ENCODE peak calls at places on chromosomes 7 and 10, in seven cellular contexts. Q, C, H, J, Y, P and S are unnamed samples.

GRCh38 chr7:46930336-46930735 is 651.6 kb downstream of the TNS3 start:
- DNase-seq in Q (no peak), C (no peak), H (peak), J (no peak), Y (peak), P (no peak), S (peak)

GRCh38 chr10:43255644-43256431 is 11.0 kb downstream of the RASGEF1A start:
- DNase-seq in Q (peak), C (no peak), H (peak), J (peak), Y (no peak), P (no peak), S (no peak)

GRCh38 chr7:95011156-95011928 is 103.9 kb downstream of the PPP1R9A start:
- DNase-seq in Q (no peak), C (no peak), H (peak), J (no peak), Y (peak), P (no peak), S (peak)

GRCh38 chr7:121752706-121753105 is 120.3 kb upstream of the PTPRZ1 start:
- DNase-seq in Q (peak), C (no peak), H (peak), J (peak), Y (peak), P (no peak), S (no peak)

GRCh38 chr7:40538281-40538680 is 403.5 kb downstream of the SUGCT start:
- DNase-seq in Q (no peak), C (no peak), H (no peak), J (no peak), Y (peak), P (no peak), S (no peak)

GRCh38 chr10:48366261-48366660 is 59.8 kb downstream of the MAPK8 start:
- DNase-seq in Q (no peak), C (no peak), H (no peak), J (no peak), Y (peak), P (no peak), S (no peak)

GRCh38 chr10:117448840-117449239 is 73.6 kb upstream of the PDZD8 start:
- DNase-seq in Q (no peak), C (no peak), H (no peak), J (no peak), Y (no peak), P (no peak), S (no peak)

GRCh38 chr7:80659120-80660055 is 20.9 kb downstream of the CD36 start:
- DNase-seq in Q (no peak), C (no peak), H (peak), J (peak), Y (peak), P (no peak), S (peak)

GRCh38 chr10:83522456-83522855 is 616.9 kb upstream of the GHITM start:
- DNase-seq in Q (no peak), C (no peak), H (no peak), J (no peak), Y (no peak), P (no peak), S (no peak)

GRCh38 chr7:36128448-36129047 is 24.5 kb upstream of the EEPD1 start:
- DNase-seq in Q (peak), C (no peak), H (peak), J (peak), Y (peak), P (no peak), S (no peak)

GRCh38 chr7:14888904-14889482 is 13.6 kb downstream of the DGKB start:
- DNase-seq in Q (no peak), C (no peak), H (peak), J (no peak), Y (no peak), P (no peak), S (no peak)

GRCh38 chr10:24384954-24385353 is 176.0 kb downstream of the KIAA1217 start:
- DNase-seq in Q (no peak), C (no peak), H (no peak), J (no peak), Y (no peak), P (no peak), S (no peak)

GRCh38 chr10:132904169-132904813 is 38.1 kb downstream of the CFAP46 start:
- DNase-seq in Q (peak), C (peak), H (peak), J (peak), Y (peak), P (no peak), S (peak)

GRCh38 chr10:45592926-45593325 is 79.6 kb downstream of the ZFAND4 start:
- DNase-seq in Q (no peak), C (no peak), H (no peak), J (no peak), Y (no peak), P (no peak), S (no peak)

DNA sequence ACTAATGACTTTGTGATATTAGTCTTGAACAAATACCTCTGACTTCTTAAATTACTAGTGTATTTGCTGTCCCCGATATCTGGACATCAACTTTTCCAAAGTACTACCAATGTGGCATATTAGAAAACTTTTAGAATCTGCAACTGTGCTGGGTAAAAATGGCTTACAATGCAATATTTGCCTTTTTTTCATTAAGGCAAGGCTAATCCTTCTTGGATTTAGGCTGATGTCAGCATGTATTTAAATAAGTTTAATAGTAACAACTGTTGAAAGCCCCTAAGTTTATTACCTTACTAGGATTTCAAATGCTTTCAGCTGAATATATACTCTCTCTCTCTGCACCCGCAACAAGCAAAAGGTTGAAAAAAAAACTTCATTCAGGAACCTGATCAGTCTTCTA is 1232.3 kb downstream of the REEP3 start:
- DNase-seq in Q (no peak), C (no peak), H (no peak), J (no peak), Y (no peak), P (no peak), S (no peak)
- H3K23ac ChIP-seq in Q (no peak), C (no peak), H (no peak), J (no peak), Y (no peak), P (no peak), S (no peak)

DNA sequence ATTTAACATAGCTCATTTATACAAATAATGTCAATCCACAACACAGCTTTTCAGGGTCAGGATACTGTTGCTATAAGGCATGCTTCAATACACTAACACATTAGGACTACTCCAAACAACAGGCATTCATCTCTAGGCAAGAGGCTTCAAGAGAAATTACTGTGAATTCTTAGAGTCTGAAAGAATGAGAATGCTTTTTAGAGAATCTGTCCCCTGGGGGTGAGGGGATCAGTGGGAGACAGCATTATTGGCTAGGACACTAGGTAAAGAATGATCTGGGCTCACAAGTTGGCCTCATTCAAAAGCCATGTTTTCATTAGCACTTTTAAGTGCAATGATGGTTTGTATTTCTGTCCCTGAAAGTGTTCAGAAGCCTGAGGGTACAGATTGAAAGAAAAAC is 132.6 kb downstream of the SEMA3D start:
- DNase-seq in Q (no peak), C (peak), H (no peak), J (peak), Y (no peak), P (no peak), S (no peak)
- H3K23ac ChIP-seq in Q (no peak), C (no peak), H (no peak), J (no peak), Y (no peak), P (no peak), S (no peak)

GRCh38 chr7:129644634-129645230 is 33.2 kb downstream of the NRF1 start:
- DNase-seq in Q (no peak), C (no peak), H (peak), J (no peak), Y (peak), P (no peak), S (peak)
- H3K23ac ChIP-seq in Q (no peak), C (no peak), H (no peak), J (no peak), Y (no peak), P (no peak), S (no peak)

DNA sequence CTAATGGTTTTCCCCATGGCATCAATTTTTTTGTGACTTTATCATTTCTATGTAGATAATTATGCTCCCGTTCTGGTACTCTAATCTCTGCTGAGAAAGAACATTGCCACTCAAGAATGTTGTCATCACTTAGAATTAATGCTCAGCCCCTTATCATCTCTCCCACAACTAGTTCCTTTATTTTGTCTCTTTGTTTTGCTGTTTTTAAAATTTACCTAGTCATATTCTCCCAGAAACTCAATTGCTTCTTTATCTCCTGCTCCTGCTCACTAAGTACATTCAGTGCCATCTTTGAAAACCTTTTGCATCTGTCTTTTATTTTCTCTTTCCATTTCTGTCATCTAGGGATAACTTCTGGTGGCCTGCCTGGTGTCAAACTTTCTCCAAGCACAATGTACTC is 324.9 kb upstream of the MTPN start:
- DNase-seq in Q (no peak), C (no peak), H (no peak), J (no peak), Y (no peak), P (no peak), S (no peak)
- H3K23ac ChIP-seq in Q (no peak), C (no peak), H (no peak), J (no peak), Y (no peak), P (no peak), S (no peak)

GRCh38 chr10:98195132-98195531 is 60.7 kb downstream of the R3HCC1L start:
- DNase-seq in Q (no peak), C (no peak), H (no peak), J (no peak), Y (no peak), P (no peak), S (no peak)
- H3K23ac ChIP-seq in Q (no peak), C (no peak), H (no peak), J (no peak), Y (no peak), P (no peak), S (no peak)